ENCODE peak calls at places on chromosomes 6 and 20, in six cellular contexts. D is stomach, U is SK-N-SH, X is endothelial cell of umbilical vein, S is vagina, B is GM23338. Y is an unnamed sample.
A peak's percentile ranks its signal among the peaks of the same experiment; 100 is the strongest.

GRCh38 chr20:8693709-8694108 is 375.2 kb upstream of the PLCB4 start:
- DNase-seq in S (no peak), X (no peak), U (no peak), D (no peak), B (no peak), Y (no peak)

GRCh38 chr6:111068116-111068897 is 19.0 kb upstream of the SLC16A10 start:
- DNase-seq in S (no peak), B (no peak), D (no peak), U (no peak), X (no peak), Y (no peak)

GRCh38 chr6:151763938-151764680 is 43.4 kb upstream of the ESR1 start:
- DNase-seq in S (peak; percentile 94), B (peak; percentile 94), D (peak; percentile 94), X (peak; percentile 86), U (peak; percentile 67), Y (peak; percentile 91)

GRCh38 chr20:46772901-46773300 is 63.5 kb downstream of the SLC2A10 start:
- DNase-seq in D (no peak), U (no peak), S (no peak), B (peak; percentile 36), X (no peak), Y (no peak)

GRCh38 chr6:1453024-1453423 is 63.6 kb downstream of the FOXF2 start:
- DNase-seq in U (no peak), X (no peak), S (no peak), B (no peak), D (no peak), Y (no peak)

GRCh38 chr6:133814797-133815196 is 74.1 kb upstream of the TCF21 start:
- DNase-seq in B (no peak), U (no peak), S (no peak), X (no peak), D (no peak), Y (peak; percentile 73)

GRCh38 chr20:47956261-47956995 is 171.1 kb upstream of the SULF2 start:
- DNase-seq in B (no peak), U (no peak), S (no peak), X (no peak), D (no peak), Y (peak; percentile 81)

GRCh38 chr6:38177885-38178583 is 358.5 kb downstream of the ZFAND3 start:
- DNase-seq in D (no peak), X (no peak), B (no peak), U (no peak), S (no peak), Y (peak; percentile 28)

GRCh38 chr20:40019510-40019909 is 669.5 kb downstream of the MAFB start:
- DNase-seq in D (no peak), S (no peak), B (no peak), U (no peak), X (no peak), Y (no peak)

GRCh38 chr6:90460067-90460466 is 126.8 kb downstream of the MAP3K7 start:
- DNase-seq in X (no peak), D (no peak), U (no peak), B (no peak), S (no peak), Y (no peak)

GRCh38 chr6:35287671-35288396 is 9.8 kb upstream of the DEF6 start:
- DNase-seq in B (no peak), X (no peak), S (no peak), D (no peak), U (no peak), Y (no peak)

GRCh38 chr6:117795234-117795633 is 111.8 kb upstream of the SLC35F1 start:
- DNase-seq in B (no peak), S (no peak), U (no peak), D (no peak), X (no peak), Y (no peak)

DNA sequence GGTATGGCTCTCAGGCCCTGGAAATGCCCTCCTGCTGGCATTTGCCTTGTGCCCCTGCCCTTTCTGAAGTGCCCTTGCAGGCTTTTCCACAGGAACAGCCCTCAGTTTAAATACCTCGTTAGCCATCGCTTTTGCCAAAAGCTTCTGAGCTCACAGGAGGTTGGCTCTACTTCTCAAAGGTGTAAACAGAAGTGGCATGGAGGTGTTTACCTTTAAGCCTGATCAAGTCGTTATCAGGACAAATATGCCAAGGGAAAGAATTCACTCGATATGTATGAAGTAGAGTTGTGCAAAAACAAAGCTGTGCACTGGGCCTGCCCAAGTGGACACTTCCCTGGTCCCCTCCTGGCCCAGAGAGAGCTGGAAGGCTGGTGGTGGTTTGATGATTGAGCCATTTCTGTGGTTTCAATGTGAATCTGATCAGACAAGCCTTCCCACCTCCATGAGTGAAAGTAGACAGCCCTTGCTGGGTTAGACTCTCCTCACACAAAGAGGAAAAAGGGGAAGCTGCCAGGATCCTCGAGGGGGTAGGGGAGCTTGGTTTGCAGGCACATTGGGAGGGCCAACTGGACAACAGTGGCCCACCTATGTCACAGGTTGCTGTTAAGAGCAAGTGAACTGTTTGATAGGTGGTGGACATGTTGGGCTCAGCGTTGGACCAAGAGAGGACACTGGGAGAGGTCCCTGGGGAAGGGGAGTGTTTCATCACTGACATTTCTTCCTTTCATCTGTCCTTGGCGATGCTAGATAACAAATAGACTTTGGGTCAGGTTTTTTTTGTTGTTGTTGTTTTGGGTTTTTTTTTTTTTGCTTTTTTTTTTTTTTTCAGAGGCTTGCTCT is 98.7 kb downstream of the ZDHHC14 start:
- DNase-seq in B (no peak), D (no peak), U (no peak), X (no peak), S (peak; percentile 37), Y (no peak)
- TF ChIP-seq POLR2AphosphoS5 in B (no peak), D (no peak), U (no peak), X (no peak), S (no peak), Y (no peak)

GRCh38 chr6:98054453-98054852 is 771.4 kb upstream of the MMS22L start:
- DNase-seq in D (no peak), X (no peak), B (peak; percentile 45), S (no peak), U (no peak), Y (no peak)
- TF ChIP-seq CTCF in D (no peak), X (no peak), B (peak; percentile 29), S (no peak), U (peak; percentile 55), Y (no peak)

GRCh38 chr6:2960935-2961334 is 10.4 kb downstream of the SERPINB6 start:
- DNase-seq in U (no peak), B (no peak), X (peak; percentile 58), D (no peak), S (no peak), Y (no peak)
- TF ChIP-seq POLR2AphosphoS5 in U (no peak), B (no peak), X (no peak), D (no peak), S (no peak), Y (no peak)

GRCh38 chr20:955656-956055 is 39.5 kb upstream of the ANGPT4 start:
- DNase-seq in X (no peak), U (no peak), B (no peak), D (no peak), S (no peak), Y (no peak)

GRCh38 chr20:952196-952795 is 36.2 kb upstream of the ANGPT4 start:
- DNase-seq in X (no peak), B (no peak), S (no peak), U (no peak), D (no peak), Y (no peak)

GRCh38 chr20:951384-952169 is 35.4 kb upstream of the ANGPT4 start:
- DNase-seq in B (no peak), D (no peak), U (no peak), X (no peak), S (no peak), Y (no peak)

GRCh38 chr20:955111-955510 is 39.0 kb upstream of the ANGPT4 start:
- DNase-seq in D (no peak), B (no peak), X (no peak), S (no peak), U (no peak), Y (peak; percentile 30)

GRCh38 chr20:953742-954141 is 37.6 kb upstream of the ANGPT4 start:
- DNase-seq in S (no peak), U (peak; percentile 63), D (no peak), X (no peak), B (peak; percentile 47), Y (peak; percentile 25)
- TF ChIP-seq CTCF in S (no peak), U (peak; percentile 28), D (no peak), X (no peak), B (peak; percentile 67), Y (no peak)

DNA sequence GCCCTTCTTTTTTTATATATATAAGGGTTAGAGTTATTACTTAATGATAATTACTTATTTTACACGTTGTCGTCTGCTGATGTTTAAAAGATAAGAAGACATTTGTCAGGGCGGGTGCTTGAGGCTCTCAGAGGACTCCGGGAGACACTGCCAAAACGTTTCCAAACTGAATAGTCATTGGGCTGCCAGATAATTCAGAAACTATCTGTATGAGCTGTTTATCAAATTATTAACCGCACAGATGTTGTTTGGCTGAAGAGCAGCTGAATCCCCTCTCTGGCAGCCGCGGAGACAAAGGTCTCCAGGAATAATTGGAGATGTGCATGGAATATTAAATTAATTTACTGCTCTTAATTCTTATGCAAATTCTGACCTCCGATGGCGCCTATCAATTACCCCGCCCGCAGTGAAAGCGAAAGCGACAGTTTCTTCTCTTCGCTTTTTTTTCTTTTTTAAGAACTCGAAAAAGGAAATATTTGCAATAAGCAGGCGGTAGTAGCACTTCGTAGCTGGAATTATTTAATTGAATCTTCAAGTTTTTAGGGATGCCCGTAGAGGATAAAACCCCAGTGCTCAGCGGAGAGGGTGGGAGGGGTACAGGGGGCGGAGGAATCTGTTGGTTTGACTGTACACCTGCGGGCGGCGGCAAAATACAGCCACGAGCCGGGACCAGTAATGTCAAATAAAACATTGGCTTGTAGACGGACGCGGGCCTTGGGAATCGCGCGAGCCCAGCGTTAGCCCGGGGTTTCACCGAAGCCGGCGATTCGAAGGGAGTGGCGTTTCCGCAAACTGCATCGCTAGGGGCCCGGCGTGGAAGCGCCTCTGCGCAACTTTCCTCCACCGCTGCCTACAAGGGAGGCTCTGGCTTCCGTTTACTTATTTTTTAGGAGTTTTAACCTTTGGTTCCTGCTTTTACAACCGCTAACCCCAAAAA is 6.2 kb downstream of the LINC00237 start:
- DNase-seq in U (peak; percentile 59), X (no peak), D (peak; percentile 55), S (no peak), B (peak; percentile 68), Y (no peak)
- TF ChIP-seq POLR2AphosphoS5 in U (no peak), X (no peak), D (no peak), S (no peak), B (no peak), Y (no peak)

GRCh38 chr6:47535316-47536046 is 57.9 kb downstream of the CD2AP start:
- DNase-seq in B (no peak), X (no peak), D (no peak), S (no peak), U (no peak), Y (no peak)
- TF ChIP-seq CTCF in B (no peak), X (no peak), D (no peak), S (no peak), U (no peak), Y (no peak)

GRCh38 chr6:30685977-30686907 is at the start of gene PPP1R18:
- DNase-seq in D (peak; percentile 73), X (peak; percentile 28), B (peak; percentile 69), U (peak; percentile 84), S (no peak), Y (peak; percentile 94)
- TF ChIP-seq POLR2AphosphoS5 in D (no peak), X (peak; percentile 70), B (peak; percentile 45), U (peak; percentile 38), S (peak; percentile 71), Y (peak; percentile 92)